ENCODE peak calls at places on chromosomes 5 and 9, in seven cellular contexts. H is PC-9, J is AG09309, A is ovary, T is HFF-Myc, L is GM12865, P is astrocyte of the spinal cord. S is an unnamed sample.

GRCh38 chr9:134283111-134283515 is 43.1 kb upstream of the RXRA start:
- DNase-seq in T (no peak), H (peak), A (peak), J (peak), L (no peak), P (peak), S (peak)

GRCh38 chr5:150186796-150187356 is 3.0 kb upstream of the SLC6A7 start:
- DNase-seq in A (no peak), J (no peak), L (no peak), T (no peak), P (no peak), H (no peak), S (no peak)

GRCh38 chr5:113218200-113218599 is 216.6 kb downstream of the TSSK1B start:
- DNase-seq in L (no peak), H (no peak), P (no peak), T (no peak), J (no peak), A (no peak), S (no peak)

GRCh38 chr9:127929044-127929979 is 1.3 kb downstream of the PIP5KL1 start:
- DNase-seq in P (no peak), A (no peak), T (no peak), H (no peak), L (no peak), J (no peak), S (no peak)

GRCh38 chr5:76942581-76942980 is 10.3 kb upstream of the CRHBP start:
- DNase-seq in L (no peak), P (peak), T (peak), H (no peak), J (no peak), A (no peak), S (peak)

GRCh38 chr5:73318308-73318719 is 130.3 kb downstream of the FOXD1 start:
- DNase-seq in J (no peak), A (no peak), H (no peak), P (peak), T (no peak), L (no peak), S (peak)

GRCh38 chr9:3962467-3962866 is 337.4 kb downstream of the GLIS3 start:
- DNase-seq in T (no peak), P (peak), A (no peak), L (no peak), J (no peak), H (no peak), S (peak)

GRCh38 chr5:53971566-53971965 is 338.8 kb downstream of the ARL15 start:
- DNase-seq in A (no peak), P (no peak), T (no peak), L (no peak), H (no peak), J (no peak), S (no peak)

GRCh38 chr5:8953016-8953415 is 592.9 kb downstream of the SEMA5A start:
- DNase-seq in A (no peak), T (no peak), P (no peak), L (peak), H (no peak), J (no peak), S (no peak)

GRCh38 chr5:64939772-64940510 is 171.2 kb downstream of the CWC27 start:
- DNase-seq in H (peak), P (peak), A (peak), L (no peak), J (no peak), T (no peak), S (peak)

GRCh38 chr9:110041452-110041851 is 166.5 kb downstream of the C9orf152 start:
- DNase-seq in H (no peak), P (no peak), T (no peak), J (no peak), L (no peak), A (no peak), S (no peak)

GRCh38 chr5:78221964-78222451 is 72.5 kb downstream of the AP3B1 start:
- DNase-seq in J (no peak), P (no peak), L (peak), H (no peak), T (no peak), A (no peak), S (peak)

GRCh38 chr9:108951578-108951977 is 17.4 kb downstream of the ABITRAM start:
- DNase-seq in T (no peak), L (no peak), A (no peak), H (no peak), P (no peak), J (no peak), S (no peak)

GRCh38 chr5:134100283-134101011 is 14.0 kb upstream of the TCF7 start:
- DNase-seq in A (no peak), T (no peak), L (peak), J (no peak), H (no peak), P (peak), S (peak)

GRCh38 chr9:79651251-79651795 is 79.6 kb downstream of the TLE4 start:
- DNase-seq in J (no peak), L (no peak), A (no peak), P (peak), H (no peak), T (no peak), S (no peak)

GRCh38 chr5:123387313-123387712 is 35.9 kb downstream of the CEP120 start:
- DNase-seq in P (no peak), J (no peak), H (no peak), A (no peak), L (no peak), T (no peak), S (no peak)

GRCh38 chr5:36364473-36364872 is 62.8 kb upstream of the RANBP3L start:
- DNase-seq in J (no peak), P (no peak), A (no peak), H (no peak), T (no peak), L (no peak), S (no peak)

GRCh38 chr5:161513952-161514351 is 32.6 kb downstream of the GABRB2 start:
- DNase-seq in H (no peak), J (no peak), P (no peak), A (no peak), L (no peak), T (no peak), S (no peak)

GRCh38 chr9:82188817-82189216 is 200.2 kb downstream of the SPATA31D1 start:
- DNase-seq in T (no peak), A (no peak), L (peak), J (no peak), H (no peak), P (no peak), S (peak)

GRCh38 chr5:137666109-137666850 is 69.6 kb downstream of the KLHL3 start:
- DNase-seq in P (peak), A (no peak), J (peak), T (no peak), L (peak), H (no peak), S (no peak)

GRCh38 chr9:113798062-113799030 is 77.8 kb upstream of the ZNF618 start:
- DNase-seq in H (no peak), A (no peak), P (no peak), T (no peak), J (no peak), L (no peak), S (no peak)

GRCh38 chr5:64923151-64923685 is 154.5 kb downstream of the CWC27 start:
- DNase-seq in P (peak), H (no peak), L (no peak), J (no peak), T (no peak), A (no peak), S (no peak)

GRCh38 chr9:126690431-126691051 is 76.8 kb downstream of the LMX1B start:
- DNase-seq in H (peak), P (no peak), L (peak), J (no peak), A (no peak), T (no peak), S (peak)

GRCh38 chr9:130263601-130264413 is 1.8 kb upstream of the HMCN2 start:
- DNase-seq in T (no peak), A (no peak), H (no peak), J (no peak), P (no peak), L (no peak), S (peak)
- TF ChIP-seq CTCF in T (peak), A (no peak), H (no peak), J (no peak), P (no peak), L (no peak), S (no peak)

GRCh38 chr9:111662851-111663823 is 1.7 kb downstream of the GNG10 start:
- DNase-seq in J (no peak), L (no peak), H (peak), A (no peak), T (no peak), P (no peak), S (peak)
- H3K4me3 ChIP-seq in J (peak), L (peak), H (peak), A (peak), T (peak), P (peak), S (no peak)

GRCh38 chr5:99317136-99317535 is 388.3 kb upstream of the CHD1 start:
- DNase-seq in J (no peak), L (no peak), T (no peak), A (no peak), H (no peak), P (peak), S (no peak)

GRCh38 chr5:99315413-99316178 is 386.8 kb upstream of the CHD1 start:
- DNase-seq in P (no peak), A (no peak), T (no peak), H (no peak), J (no peak), L (no peak), S (no peak)

GRCh38 chr5:99316484-99316883 is 387.7 kb upstream of the CHD1 start:
- DNase-seq in A (no peak), P (no peak), J (no peak), T (no peak), H (no peak), L (no peak), S (no peak)

DNA sequence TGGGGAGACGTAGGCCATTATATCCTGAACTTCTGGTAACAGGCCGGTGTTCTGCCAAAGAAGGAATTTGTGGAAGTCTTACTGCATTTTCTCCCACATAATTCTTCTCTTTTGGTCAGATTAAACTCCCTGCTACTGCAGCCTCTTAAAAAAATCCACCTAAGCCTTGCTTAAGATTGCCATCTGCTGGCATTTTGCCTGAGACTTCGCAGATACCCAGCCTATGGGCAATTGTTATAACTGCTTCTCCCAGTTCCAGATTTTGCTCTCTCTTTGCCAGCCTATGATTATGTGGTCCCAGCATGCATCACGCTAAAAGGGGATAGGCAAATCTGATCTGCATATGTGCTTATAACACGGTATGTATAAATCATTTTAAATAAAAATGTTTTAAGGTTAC is 391.7 kb upstream of the CHD1 start:
- DNase-seq in T (no peak), P (no peak), H (peak), J (no peak), A (no peak), L (peak), S (peak)
- TF ChIP-seq CTCF in T (no peak), P (no peak), H (no peak), J (no peak), A (no peak), L (no peak), S (no peak)

GRCh38 chr5:180314106-180314505 is 22.2 kb upstream of the MAPK9 start:
- DNase-seq in J (no peak), L (no peak), T (no peak), P (no peak), H (no peak), A (no peak), S (no peak)
- H3K4me3 ChIP-seq in J (no peak), L (no peak), T (no peak), P (no peak), H (peak), A (no peak), S (no peak)

GRCh38 chr5:26812714-26813113 is 225.7 kb downstream of the CDH9 start:
- DNase-seq in P (no peak), H (no peak), J (no peak), T (no peak), A (no peak), L (no peak), S (no peak)

GRCh38 chr5:26813235-26813634 is 225.2 kb downstream of the CDH9 start:
- DNase-seq in A (no peak), H (no peak), L (no peak), P (no peak), T (no peak), J (no peak), S (no peak)

GRCh38 chr5:26805076-26805475 is 233.3 kb downstream of the CDH9 start:
- DNase-seq in H (no peak), J (no peak), L (no peak), P (no peak), T (no peak), A (no peak), S (no peak)

GRCh38 chr5:26802944-26803343 is 235.4 kb downstream of the CDH9 start:
- DNase-seq in J (no peak), A (no peak), P (no peak), T (no peak), H (no peak), L (no peak), S (no peak)

GRCh38 chr5:26807231-26808199 is 230.9 kb downstream of the CDH9 start:
- DNase-seq in L (no peak), T (no peak), A (no peak), J (no peak), P (no peak), H (no peak), S (no peak)
- TF ChIP-seq CTCF in L (no peak), T (no peak), A (no peak), J (no peak), P (no peak), H (no peak), S (no peak)

GRCh38 chr5:59187772-59188347 is 605.0 kb downstream of the RAB3C start:
- DNase-seq in L (no peak), T (no peak), P (peak), H (no peak), J (no peak), A (no peak), S (no peak)
- H3K4me3 ChIP-seq in L (no peak), T (no peak), P (peak), H (no peak), J (no peak), A (no peak), S (no peak)

GRCh38 chr5:178235600-178235998 is 3.0 kb upstream of the PHYKPL start:
- DNase-seq in T (no peak), H (no peak), J (no peak), P (no peak), L (no peak), A (no peak), S (no peak)
- TF ChIP-seq CTCF in T (no peak), H (no peak), J (no peak), P (no peak), L (no peak), A (no peak), S (no peak)

DNA sequence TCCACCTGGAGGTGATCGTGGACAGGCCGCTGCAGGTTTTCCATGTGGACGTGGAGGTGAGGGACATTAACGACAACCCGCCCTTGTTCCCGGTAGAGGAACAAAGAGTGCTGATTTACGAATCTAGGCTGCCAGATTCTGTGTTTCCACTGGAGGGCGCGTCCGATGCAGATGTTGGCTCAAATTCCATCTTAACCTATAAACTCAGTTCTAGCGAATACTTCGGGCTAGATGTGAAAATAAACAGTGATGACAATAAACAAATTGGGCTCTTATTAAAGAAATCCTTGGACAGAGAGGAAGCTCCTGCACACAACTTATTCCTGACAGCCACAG is 610 bp downstream of the PCDHA6 start:
- DNase-seq in H (no peak), J (no peak), T (no peak), P (no peak), L (no peak), A (no peak), S (no peak)
- H3K4me3 ChIP-seq in H (no peak), J (peak), T (no peak), P (no peak), L (no peak), A (no peak), S (no peak)

GRCh38 chr5:18551716-18552115 is 917.5 kb downstream of the TAF11L14 start:
- DNase-seq in A (no peak), H (no peak), T (no peak), J (no peak), L (no peak), P (no peak), S (no peak)
- TF ChIP-seq CTCF in A (no peak), H (no peak), T (no peak), J (no peak), L (no peak), P (no peak), S (no peak)